ENCODE peak calls at places on chromosomes 11 and 22, in ten cellular contexts. O, Z, I, N, T, B, F, U, Y and M are unnamed samples.

GRCh38 chr11:79963886-79964660 is 523.2 kb upstream of the TENM4 start:
- DNase-seq in I (no peak), U (no peak), F (no peak), Y (no peak), N (no peak), T (no peak), O (no peak), B (no peak), Z (no peak), M (no peak)

GRCh38 chr11:129695543-129696308 is 119.9 kb upstream of the TMEM45B start:
- DNase-seq in Z (peak; percentile 80), I (peak; percentile 82), Y (peak; percentile 77), O (peak; percentile 13), F (no peak), N (peak; percentile 86), B (peak; percentile 46), T (no peak), U (peak; percentile 91), M (peak; percentile 17)

GRCh38 chr11:113457784-113458183 is 17.4 kb downstream of the DRD2 start:
- DNase-seq in B (no peak), I (no peak), Y (no peak), N (no peak), U (peak; percentile 63), Z (peak; percentile 27), O (no peak), F (no peak), T (no peak), M (no peak)

GRCh38 chr11:69711824-69712801 is 8.3 kb upstream of the FGF19 start:
- DNase-seq in B (no peak), T (no peak), Y (no peak), N (peak; percentile 68), I (no peak), F (no peak), U (no peak), Z (no peak), O (no peak), M (no peak)

GRCh38 chr11:43508511-43508918 is 149.8 kb downstream of the TTC17 start:
- DNase-seq in Y (no peak), F (no peak), N (no peak), Z (peak; percentile 16), B (no peak), I (no peak), O (peak; percentile 61), U (no peak), T (no peak), M (peak; percentile 58)

GRCh38 chr22:49307071-49307830 is 520.4 kb downstream of the BRD1 start:
- DNase-seq in U (peak; percentile 22), N (peak; percentile 42), Y (peak; percentile 4), I (peak; percentile 8), F (no peak), O (no peak), Z (no peak), B (no peak), T (no peak), M (no peak)

GRCh38 chr11:108752297-108752751 is 87.5 kb downstream of the DDX10 start:
- DNase-seq in O (no peak), F (no peak), B (no peak), Z (no peak), N (no peak), Y (no peak), T (no peak), U (no peak), I (no peak), M (no peak)

GRCh38 chr11:6681949-6682348 is 1.2 kb downstream of the MRPL17 start:
- DNase-seq in O (peak; percentile 28), F (no peak), U (no peak), Y (no peak), T (no peak), B (no peak), Z (no peak), I (no peak), N (no peak), M (no peak)

GRCh38 chr11:5153574-5154431 is 754 bp downstream of the OR52A1 start:
- DNase-seq in N (no peak), Z (no peak), I (no peak), Y (no peak), T (no peak), F (no peak), U (no peak), O (no peak), B (no peak), M (no peak)

GRCh38 chr11:62409831-62410230 is 9.0 kb upstream of the SCGB1A1 start:
- DNase-seq in F (no peak), Y (no peak), B (no peak), T (no peak), U (no peak), I (no peak), N (no peak), Z (no peak), O (no peak), M (no peak)

GRCh38 chr11:118620529-118621070 is 13.2 kb downstream of the PHLDB1 start:
- DNase-seq in I (no peak), N (peak; percentile 69), B (peak; percentile 90), F (no peak), Z (no peak), Y (no peak), T (no peak), U (no peak), O (no peak), M (no peak)
- TF ChIP-seq POLR2A in I (no peak), N (no peak), B (peak; percentile 91), F (no peak), Z (no peak), Y (no peak), T (no peak), U (no peak), O (peak; percentile 68), M (peak; percentile 21)

GRCh38 chr11:118264568-118265470 is 722 bp upstream of the MPZL2 start:
- DNase-seq in F (no peak), O (no peak), T (no peak), U (no peak), Z (no peak), Y (no peak), B (no peak), I (no peak), N (no peak), M (no peak)

GRCh38 chr11:118263694-118264567 is at the start of gene MPZL2:
- DNase-seq in B (peak; percentile 81), O (no peak), F (peak; percentile 31), N (peak; percentile 77), I (peak; percentile 85), Z (peak; percentile 86), Y (peak; percentile 76), T (peak; percentile 6), U (peak; percentile 70), M (no peak)

GRCh38 chr11:118263109-118263508 is 988 bp downstream of the MPZL2 start:
- DNase-seq in N (no peak), U (no peak), O (no peak), F (no peak), T (no peak), I (no peak), Y (no peak), B (no peak), Z (no peak), M (no peak)

GRCh38 chr11:118267486-118267885 is 3.4 kb upstream of the MPZL2 start:
- DNase-seq in T (no peak), O (no peak), B (no peak), Y (no peak), I (no peak), N (no peak), Z (no peak), F (no peak), U (no peak), M (no peak)

GRCh38 chr11:118265954-118266353 is 1.9 kb upstream of the MPZL2 start:
- DNase-seq in U (no peak), B (no peak), O (no peak), I (peak; percentile 87), N (no peak), Y (no peak), F (peak; percentile 62), Z (peak; percentile 83), T (no peak), M (no peak)
- TF ChIP-seq POLR2A in U (no peak), B (no peak), O (no peak), I (no peak), N (no peak), Y (no peak), F (no peak), Z (peak; percentile 45), T (no peak), M (no peak)

GRCh38 chr22:26629988-26630761 is 8.4 kb downstream of the CRYBA4 start:
- DNase-seq in T (no peak), Y (no peak), F (no peak), Z (no peak), I (no peak), U (no peak), O (no peak), N (no peak), B (no peak), M (no peak)

GRCh38 chr22:26634189-26634588 is 12.4 kb downstream of the CRYBA4 start:
- DNase-seq in N (no peak), B (no peak), F (no peak), I (no peak), T (no peak), Y (no peak), Z (no peak), O (no peak), U (no peak), M (no peak)

GRCh38 chr22:26635117-26635516 is 13.4 kb downstream of the CRYBA4 start:
- DNase-seq in Z (no peak), Y (no peak), I (no peak), T (no peak), B (no peak), F (no peak), O (no peak), U (no peak), N (no peak), M (no peak)

GRCh38 chr22:26631282-26631681 is 9.5 kb downstream of the CRYBA4 start:
- DNase-seq in O (no peak), U (no peak), Z (no peak), N (no peak), B (no peak), I (no peak), T (no peak), F (no peak), Y (no peak), M (no peak)

DNA sequence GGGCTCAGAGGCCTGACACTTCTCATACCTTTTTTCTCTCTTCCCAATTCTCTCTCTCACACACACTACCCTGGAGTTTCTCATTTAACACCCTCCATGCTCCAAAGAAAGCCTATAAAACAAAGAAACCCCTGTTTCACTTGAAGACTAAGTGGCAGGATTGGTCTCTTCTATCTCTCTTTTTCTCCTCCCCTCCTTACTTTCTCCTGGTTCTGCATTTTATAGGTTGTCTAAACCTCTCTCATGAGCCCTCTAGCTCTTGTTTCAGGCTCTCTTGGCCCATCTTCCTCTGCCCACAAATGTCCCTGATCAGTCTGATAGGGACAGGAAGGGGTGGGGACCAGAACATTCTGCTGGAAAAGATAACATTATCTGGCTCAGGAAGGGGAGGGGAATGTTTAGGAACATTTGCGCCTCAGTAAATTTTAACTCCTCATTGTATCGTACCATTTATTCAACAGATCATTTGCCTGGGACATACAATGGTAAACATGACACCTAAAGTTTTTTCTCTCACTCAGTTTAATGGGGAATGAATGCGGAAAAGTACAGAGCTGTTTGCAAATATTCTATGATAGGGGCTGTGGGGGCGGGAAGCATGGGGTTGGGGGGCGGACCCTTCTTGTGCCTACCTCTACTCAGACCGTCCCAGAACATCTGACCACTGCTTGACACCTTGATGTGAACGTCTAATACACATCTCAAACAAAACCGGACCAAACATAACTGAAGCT is 10.8 kb downstream of the CRYBA4 start:
- DNase-seq in N (no peak), U (no peak), I (no peak), Z (no peak), Y (no peak), B (no peak), T (no peak), O (no peak), F (peak; percentile 38), M (no peak)
- TF ChIP-seq POLR2A in N (no peak), U (no peak), I (no peak), Z (no peak), Y (no peak), B (no peak), T (no peak), O (no peak), F (no peak), M (no peak)

GRCh38 chr22:46053563-46054090 is 76.7 kb upstream of the WNT7B start:
- DNase-seq in I (peak; percentile 84), U (no peak), Y (peak; percentile 79), N (peak; percentile 94), O (peak; percentile 38), Z (peak; percentile 84), B (no peak), F (peak; percentile 80), T (no peak), M (no peak)
- TF ChIP-seq POLR2A in I (no peak), U (no peak), Y (peak; percentile 59), N (no peak), O (no peak), Z (peak; percentile 43), B (no peak), F (peak; percentile 42), T (no peak), M (peak; percentile 15)